ENCODE peak calls at places on chromosomes 16 and 17, in five cellular contexts. One of them, this sample, is unnamed.

GRCh38 chr17:6574689-6575595 is 18.6 kb upstream of the PITPNM3 start:
- DNase-seq in thoracic aorta: peak
- DNase-seq in astrocyte of the spinal cord: peak
- DNase-seq in astrocyte: peak
- DNase-seq in left ventricle myocardium inferior: peak
- DNase-seq in this sample: peak

GRCh38 chr16:22938647-22939046 is 124.7 kb downstream of the HS3ST2 start:
- DNase-seq in astrocyte of the spinal cord: no peak
- DNase-seq in astrocyte: peak
- DNase-seq in thoracic aorta: no peak
- DNase-seq in left ventricle myocardium inferior: no peak
- DNase-seq in this sample: no peak

GRCh38 chr17:75131278-75132017 is at the start of gene NT5C:
- DNase-seq in astrocyte: peak
- DNase-seq in astrocyte of the spinal cord: peak
- DNase-seq in left ventricle myocardium inferior: peak
- DNase-seq in thoracic aorta: peak
- DNase-seq in this sample: peak

GRCh38 chr16:10622036-10622921 is 41.9 kb upstream of the EMP2 start:
- DNase-seq in astrocyte: no peak
- DNase-seq in left ventricle myocardium inferior: peak
- DNase-seq in thoracic aorta: no peak
- DNase-seq in astrocyte of the spinal cord: no peak
- DNase-seq in this sample: no peak

GRCh38 chr16:3112058-3112880 is at the start of gene ZNF205:
- DNase-seq in thoracic aorta: no peak
- DNase-seq in astrocyte of the spinal cord: peak
- DNase-seq in astrocyte: peak
- DNase-seq in left ventricle myocardium inferior: peak
- DNase-seq in this sample: peak

GRCh38 chr17:4951486-4951885 is 567 bp downstream of the ENO3 start:
- DNase-seq in thoracic aorta: no peak
- DNase-seq in astrocyte: no peak
- DNase-seq in astrocyte of the spinal cord: no peak
- DNase-seq in left ventricle myocardium inferior: no peak
- DNase-seq in this sample: no peak

GRCh38 chr17:11559601-11560000 is 38.7 kb upstream of the DNAH9 start:
- DNase-seq in thoracic aorta: no peak
- DNase-seq in left ventricle myocardium inferior: no peak
- DNase-seq in astrocyte: no peak
- DNase-seq in astrocyte of the spinal cord: no peak
- DNase-seq in this sample: no peak

GRCh38 chr16:2948807-2949704 is 15.0 kb upstream of the KREMEN2 start:
- DNase-seq in astrocyte of the spinal cord: no peak
- DNase-seq in thoracic aorta: no peak
- DNase-seq in astrocyte: no peak
- DNase-seq in left ventricle myocardium inferior: no peak
- DNase-seq in this sample: no peak

GRCh38 chr17:1485748-1486376 is 6.6 kb downstream of the MYO1C start:
- DNase-seq in thoracic aorta: no peak
- DNase-seq in left ventricle myocardium inferior: peak
- DNase-seq in astrocyte: peak
- DNase-seq in astrocyte of the spinal cord: peak
- DNase-seq in this sample: peak

GRCh38 chr17:65545708-65546523 is 15.5 kb downstream of the AXIN2 start:
- DNase-seq in left ventricle myocardium inferior: peak
- DNase-seq in thoracic aorta: no peak
- DNase-seq in astrocyte: no peak
- DNase-seq in astrocyte of the spinal cord: no peak
- DNase-seq in this sample: no peak

GRCh38 chr17:68613739-68614298 is 12.7 kb upstream of the FAM20A start:
- DNase-seq in astrocyte: no peak
- DNase-seq in astrocyte of the spinal cord: peak
- DNase-seq in left ventricle myocardium inferior: no peak
- DNase-seq in thoracic aorta: no peak
- DNase-seq in this sample: peak

GRCh38 chr16:2969545-2970521 is 685 bp downstream of the PAQR4 start:
- DNase-seq in thoracic aorta: no peak
- DNase-seq in astrocyte: peak
- DNase-seq in left ventricle myocardium inferior: peak
- DNase-seq in astrocyte of the spinal cord: peak
- DNase-seq in this sample: peak

GRCh38 chr17:44424828-44425463 is 35.5 kb upstream of the ITGA2B start:
- DNase-seq in astrocyte: no peak
- DNase-seq in astrocyte of the spinal cord: no peak
- DNase-seq in left ventricle myocardium inferior: no peak
- DNase-seq in thoracic aorta: no peak
- DNase-seq in this sample: no peak

GRCh38 chr17:34668206-34668605 is 88.8 kb downstream of the TMEM132E start:
- DNase-seq in thoracic aorta: no peak
- DNase-seq in astrocyte: no peak
- DNase-seq in left ventricle myocardium inferior: no peak
- DNase-seq in astrocyte of the spinal cord: no peak
- DNase-seq in this sample: no peak

GRCh38 chr17:56707312-56708219 is 114.1 kb downstream of the NOG start:
- DNase-seq in left ventricle myocardium inferior: no peak
- DNase-seq in astrocyte of the spinal cord: no peak
- DNase-seq in thoracic aorta: no peak
- DNase-seq in astrocyte: peak
- DNase-seq in this sample: no peak

GRCh38 chr17:2050246-2050866 is 4.5 kb upstream of the HIC1 start:
- DNase-seq in astrocyte of the spinal cord: peak
- DNase-seq in thoracic aorta: no peak
- DNase-seq in left ventricle myocardium inferior: peak
- DNase-seq in astrocyte: no peak
- DNase-seq in this sample: peak

GRCh38 chr16:68086336-68086821 is 1.2 kb downstream of the NFATC3 start:
- DNase-seq in astrocyte: peak
- DNase-seq in thoracic aorta: no peak
- DNase-seq in astrocyte of the spinal cord: peak
- DNase-seq in left ventricle myocardium inferior: no peak
- DNase-seq in this sample: peak

GRCh38 chr17:49390548-49391324 is 23.9 kb downstream of the PHB1 start:
- DNase-seq in left ventricle myocardium inferior: no peak
- DNase-seq in astrocyte: no peak
- DNase-seq in astrocyte of the spinal cord: no peak
- DNase-seq in thoracic aorta: no peak
- DNase-seq in this sample: no peak

GRCh38 chr17:80095844-80096475 is 5.4 kb upstream of the GAA start:
- DNase-seq in astrocyte: no peak
- DNase-seq in left ventricle myocardium inferior: no peak
- DNase-seq in astrocyte of the spinal cord: no peak
- DNase-seq in thoracic aorta: no peak
- DNase-seq in this sample: no peak

GRCh38 chr17:82228278-82228841 is 482 bp upstream of the SLC16A3 start:
- DNase-seq in astrocyte: no peak
- DNase-seq in thoracic aorta: no peak
- DNase-seq in left ventricle myocardium inferior: peak
- DNase-seq in astrocyte of the spinal cord: no peak
- DNase-seq in this sample: no peak

GRCh38 chr17:53499277-53499676 is 323.4 kb upstream of the KIF2B start:
- DNase-seq in thoracic aorta: no peak
- DNase-seq in astrocyte of the spinal cord: no peak
- DNase-seq in left ventricle myocardium inferior: no peak
- DNase-seq in astrocyte: no peak
- DNase-seq in this sample: no peak

GRCh38 chr16:88560722-88561484 is 9.3 kb upstream of the ZC3H18 start:
- DNase-seq in left ventricle myocardium inferior: no peak
- DNase-seq in astrocyte of the spinal cord: peak
- DNase-seq in thoracic aorta: no peak
- DNase-seq in astrocyte: peak
- DNase-seq in this sample: peak

GRCh38 chr17:11047228-11047627 is 193.8 kb upstream of the SHISA6 start:
- DNase-seq in left ventricle myocardium inferior: no peak
- DNase-seq in astrocyte of the spinal cord: no peak
- DNase-seq in astrocyte: no peak
- DNase-seq in thoracic aorta: no peak
- DNase-seq in this sample: no peak

GRCh38 chr16:50610331-50611262 is 62.4 kb downstream of the NKD1 start:
- DNase-seq in left ventricle myocardium inferior: no peak
- DNase-seq in astrocyte of the spinal cord: no peak
- DNase-seq in astrocyte: no peak
- DNase-seq in thoracic aorta: no peak
- DNase-seq in this sample: no peak

GRCh38 chr17:82648761-82649474 is 674 bp upstream of the WDR45B start:
- DNase-seq in thoracic aorta: no peak
- DNase-seq in astrocyte of the spinal cord: no peak
- DNase-seq in astrocyte: no peak
- DNase-seq in left ventricle myocardium inferior: peak
- DNase-seq in this sample: peak

GRCh38 chr16:27426423-27427408 is 24.7 kb downstream of the IL21R start:
- DNase-seq in astrocyte: peak
- DNase-seq in left ventricle myocardium inferior: no peak
- DNase-seq in thoracic aorta: no peak
- DNase-seq in astrocyte of the spinal cord: peak
- DNase-seq in this sample: peak

GRCh38 chr17:21170829-21171228 is 43.1 kb downstream of the TMEM11 start:
- DNase-seq in left ventricle myocardium inferior: no peak
- DNase-seq in astrocyte of the spinal cord: no peak
- DNase-seq in astrocyte: peak
- DNase-seq in thoracic aorta: no peak
- DNase-seq in this sample: no peak

GRCh38 chr16:86198201-86199118 is 299.5 kb downstream of the IRF8 start:
- DNase-seq in left ventricle myocardium inferior: no peak
- DNase-seq in thoracic aorta: no peak
- DNase-seq in astrocyte: no peak
- DNase-seq in astrocyte of the spinal cord: no peak
- DNase-seq in this sample: no peak

GRCh38 chr16:86196687-86197391 is 297.9 kb downstream of the IRF8 start:
- DNase-seq in astrocyte of the spinal cord: no peak
- DNase-seq in left ventricle myocardium inferior: no peak
- DNase-seq in thoracic aorta: no peak
- DNase-seq in astrocyte: no peak
- DNase-seq in this sample: no peak

GRCh38 chr16:86199871-86200700 is 301.1 kb downstream of the IRF8 start:
- DNase-seq in astrocyte: no peak
- DNase-seq in thoracic aorta: no peak
- DNase-seq in left ventricle myocardium inferior: no peak
- DNase-seq in astrocyte of the spinal cord: no peak
- DNase-seq in this sample: no peak

GRCh38 chr16:86200722-86201121 is 301.8 kb downstream of the IRF8 start:
- DNase-seq in astrocyte of the spinal cord: no peak
- DNase-seq in thoracic aorta: no peak
- DNase-seq in left ventricle myocardium inferior: no peak
- DNase-seq in astrocyte: no peak
- DNase-seq in this sample: no peak

DNA sequence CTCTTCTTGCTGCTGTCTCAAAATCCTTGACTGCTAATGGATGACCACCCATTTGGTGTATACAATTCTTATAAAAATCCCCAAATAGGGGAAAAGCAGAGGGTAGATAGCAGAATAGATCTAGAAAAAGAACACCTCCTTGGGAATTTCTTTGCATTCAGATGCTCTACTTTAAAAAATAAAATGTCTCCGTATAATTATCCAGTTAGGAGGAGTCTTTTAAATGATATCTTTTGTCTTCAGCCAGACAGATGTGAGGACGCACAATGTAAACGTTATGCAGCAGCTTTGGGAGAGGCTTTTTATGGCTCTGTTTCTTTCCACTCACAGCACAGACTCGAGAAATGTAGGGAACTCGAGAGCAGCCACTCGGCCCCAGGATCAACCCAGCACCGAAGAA is 300.2 kb downstream of the IRF8 start:
- DNase-seq in thoracic aorta: no peak
- DNase-seq in astrocyte: no peak
- DNase-seq in left ventricle myocardium inferior: no peak
- DNase-seq in astrocyte of the spinal cord: no peak
- DNase-seq in this sample: no peak
- H3K4me3 ChIP-seq in thoracic aorta: no peak
- H3K4me3 ChIP-seq in astrocyte: no peak
- H3K4me3 ChIP-seq in left ventricle myocardium inferior: no peak
- H3K4me3 ChIP-seq in astrocyte of the spinal cord: no peak
- H3K4me3 ChIP-seq in this sample: no peak

DNA sequence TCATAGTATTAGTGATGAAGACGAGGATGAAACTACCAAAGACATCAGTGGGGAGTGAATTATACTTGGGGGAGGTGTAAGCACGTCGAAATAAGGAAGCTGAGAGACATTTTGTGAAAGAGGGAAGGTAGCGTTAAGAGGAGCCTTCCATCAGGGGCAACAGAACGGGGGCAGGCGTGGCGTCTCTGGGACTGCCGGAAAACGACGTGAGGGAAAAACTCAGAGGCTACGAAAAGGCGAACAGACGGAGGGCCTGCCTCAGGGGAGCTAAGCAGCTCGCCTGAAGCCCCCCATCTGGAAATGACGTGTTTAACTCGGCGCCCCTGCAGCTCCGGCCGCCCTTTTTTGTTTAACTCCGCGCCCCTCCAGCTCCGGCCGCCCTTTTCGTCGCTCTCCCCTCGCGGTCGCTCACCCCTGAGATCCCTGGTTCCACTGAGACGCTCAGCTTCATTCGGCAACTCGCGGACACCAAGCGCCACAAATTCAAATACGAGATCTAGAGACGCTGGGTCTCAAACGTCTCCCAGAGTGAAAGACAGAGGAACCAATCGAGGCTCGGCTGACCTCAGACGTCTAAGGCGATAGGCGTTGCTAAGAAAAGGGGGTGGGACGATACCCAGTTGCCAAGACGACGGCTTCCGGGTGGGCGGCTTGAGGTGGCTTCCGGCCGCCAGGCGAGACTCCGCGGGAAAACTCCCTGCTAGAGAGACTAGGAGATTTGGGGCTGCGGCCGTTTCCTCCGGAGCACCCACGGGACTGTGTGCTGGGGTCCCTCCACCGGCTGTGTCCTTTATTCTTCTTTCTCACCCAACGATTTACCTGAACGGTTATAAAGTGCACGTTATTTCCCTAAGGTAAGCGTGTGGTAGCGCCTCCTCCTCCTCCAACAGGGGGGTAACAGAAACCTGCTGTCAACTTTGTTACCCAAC is 383.2 kb downstream of the ZFHX3 start:
- DNase-seq in thoracic aorta: peak
- DNase-seq in astrocyte of the spinal cord: peak
- DNase-seq in left ventricle myocardium inferior: peak
- DNase-seq in astrocyte: peak
- DNase-seq in this sample: peak
- TF ChIP-seq CTCF in thoracic aorta: no peak
- TF ChIP-seq CTCF in astrocyte of the spinal cord: no peak
- TF ChIP-seq CTCF in left ventricle myocardium inferior: no peak
- TF ChIP-seq CTCF in astrocyte: no peak
- TF ChIP-seq CTCF in this sample: no peak

GRCh38 chr17:42386784-42387183 is 1.5 kb downstream of the STAT3 start:
- DNase-seq in astrocyte: no peak
- DNase-seq in left ventricle myocardium inferior: no peak
- DNase-seq in thoracic aorta: no peak
- DNase-seq in astrocyte of the spinal cord: no peak
- DNase-seq in this sample: no peak
- H3K4me3 ChIP-seq in astrocyte: peak
- H3K4me3 ChIP-seq in left ventricle myocardium inferior: peak
- H3K4me3 ChIP-seq in thoracic aorta: peak
- H3K4me3 ChIP-seq in astrocyte of the spinal cord: peak
- H3K4me3 ChIP-seq in this sample: peak

DNA sequence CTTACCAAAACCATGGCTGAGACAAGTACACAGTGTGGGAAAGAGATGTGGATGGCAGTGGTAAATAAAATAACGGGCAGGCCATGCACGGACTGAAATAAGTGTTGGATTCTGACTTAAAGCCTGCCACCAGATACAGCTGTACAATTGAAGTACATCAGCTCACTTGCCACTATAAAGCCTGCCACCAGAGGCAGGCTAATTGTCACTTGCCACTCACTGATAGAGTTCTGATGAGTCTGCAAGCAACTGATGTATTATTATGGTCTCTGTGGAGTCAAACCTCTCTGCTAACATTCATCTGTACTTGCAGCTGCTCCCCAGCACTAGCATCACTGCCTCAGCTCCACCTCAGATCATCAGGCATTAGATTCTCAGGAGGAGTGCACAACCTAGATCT is 93.0 kb downstream of the CYTH1 start:
- DNase-seq in astrocyte of the spinal cord: no peak
- DNase-seq in left ventricle myocardium inferior: no peak
- DNase-seq in astrocyte: no peak
- DNase-seq in thoracic aorta: no peak
- DNase-seq in this sample: no peak
- TF ChIP-seq CTCF in astrocyte of the spinal cord: no peak
- TF ChIP-seq CTCF in left ventricle myocardium inferior: peak
- TF ChIP-seq CTCF in astrocyte: no peak
- TF ChIP-seq CTCF in thoracic aorta: no peak
- TF ChIP-seq CTCF in this sample: no peak

This sample was measured in fibroblast of mammary gland.